ENCODE peak calls at places on chromosomes 11 and 22, in eight cellular contexts. D is astrocyte of the spinal cord, S is astrocyte of the cerebellum, C is left lung, R is AG04449, P is coronary artery, L is nephron progenitor cell, Y is epithelial cell of esophagus. O is an unnamed sample.

GRCh38 chr11:82465481-82465880 is 268.2 kb downstream of the FAM181B start:
- DNase-seq in D (peak; percentile 14), S (no peak), C (no peak), R (no peak), P (no peak), L (no peak), Y (peak; percentile 16), O (no peak)

GRCh38 chr22:19747574-19747973 is 13.0 kb upstream of the TBX1 start:
- DNase-seq in D (no peak), S (no peak), C (no peak), R (no peak), P (no peak), L (peak; percentile 44), Y (no peak), O (no peak)

GRCh38 chr11:110026823-110027626 is 66.2 kb upstream of the ZC3H12C start:
- DNase-seq in D (no peak), S (no peak), C (no peak), R (no peak), P (no peak), L (no peak), Y (no peak), O (peak; percentile 80)

GRCh38 chr11:132402056-132402684 is 1031.8 kb downstream of the NTM start:
- DNase-seq in D (peak; percentile 62), S (peak; percentile 20), C (no peak), R (no peak), P (no peak), L (peak; percentile 47), Y (peak; percentile 41), O (no peak)

GRCh38 chr11:64745523-64746328 is 1.8 kb upstream of the RASGRP2 start:
- DNase-seq in D (peak; percentile 56), S (no peak), C (peak; percentile 95), R (no peak), P (peak; percentile 97), L (peak; percentile 78), Y (no peak), O (no peak)

GRCh38 chr11:70568504-70569172 is 170.3 kb downstream of the CTTN start:
- DNase-seq in D (peak; percentile 33), S (no peak), C (peak; percentile 67), R (no peak), P (no peak), L (peak; percentile 66), Y (peak; percentile 6), O (peak; percentile 38)

GRCh38 chr22:22216450-22216959 is 28.1 kb upstream of the VPREB1 start:
- DNase-seq in D (no peak), S (no peak), C (no peak), R (no peak), P (no peak), L (no peak), Y (no peak), O (no peak)

GRCh38 chr11:73961321-73961720 is 10.5 kb downstream of the DNAJB13 start:
- DNase-seq in D (no peak), S (no peak), C (no peak), R (no peak), P (no peak), L (no peak), Y (peak; percentile 59), O (no peak)

GRCh38 chr11:117518455-117518854 is 190.8 kb downstream of the CEP164 start:
- DNase-seq in D (no peak), S (no peak), C (no peak), R (no peak), P (no peak), L (no peak), Y (no peak), O (no peak)

GRCh38 chr22:33922268-33922667 is 2.0 kb upstream of the LARGE1 start:
- DNase-seq in D (no peak), S (no peak), C (no peak), R (no peak), P (no peak), L (peak; percentile 72), Y (no peak), O (no peak)

GRCh38 chr11:19660076-19660475 is 52.6 kb upstream of the NAV2 start:
- DNase-seq in D (peak; percentile 79), S (peak; percentile 35), C (no peak), R (no peak), P (no peak), L (no peak), Y (peak; percentile 90), O (no peak)

GRCh38 chr22:44646668-44647067 is 55.3 kb upstream of the PRR5 start:
- DNase-seq in D (no peak), S (no peak), C (no peak), R (no peak), P (no peak), L (no peak), Y (no peak), O (no peak)

GRCh38 chr11:117837070-117837776 is 12.7 kb upstream of the FXYD2 start:
- DNase-seq in D (no peak), S (no peak), C (peak; percentile 43), R (no peak), P (peak; percentile 62), L (no peak), Y (no peak), O (no peak)

GRCh38 chr11:65141896-65142494 is 7.7 kb upstream of the SYVN1 start:
- DNase-seq in D (no peak), S (no peak), C (no peak), R (no peak), P (no peak), L (no peak), Y (no peak), O (peak; percentile 28)

GRCh38 chr11:76320929-76321328 is 60.0 kb downstream of the THAP12 start:
- DNase-seq in D (no peak), S (no peak), C (no peak), R (no peak), P (no peak), L (no peak), Y (no peak), O (no peak)

GRCh38 chr11:130611791-130612251 is 163.4 kb downstream of the ADAMTS15 start:
- DNase-seq in D (peak; percentile 77), S (no peak), C (no peak), R (peak; percentile 61), P (peak; percentile 64), L (no peak), Y (peak; percentile 81), O (no peak)

GRCh38 chr22:40749006-40749405 is 69.7 kb downstream of the MCHR1 start:
- DNase-seq in D (no peak), S (no peak), C (no peak), R (no peak), P (no peak), L (peak; percentile 14), Y (no peak), O (no peak)

DNA sequence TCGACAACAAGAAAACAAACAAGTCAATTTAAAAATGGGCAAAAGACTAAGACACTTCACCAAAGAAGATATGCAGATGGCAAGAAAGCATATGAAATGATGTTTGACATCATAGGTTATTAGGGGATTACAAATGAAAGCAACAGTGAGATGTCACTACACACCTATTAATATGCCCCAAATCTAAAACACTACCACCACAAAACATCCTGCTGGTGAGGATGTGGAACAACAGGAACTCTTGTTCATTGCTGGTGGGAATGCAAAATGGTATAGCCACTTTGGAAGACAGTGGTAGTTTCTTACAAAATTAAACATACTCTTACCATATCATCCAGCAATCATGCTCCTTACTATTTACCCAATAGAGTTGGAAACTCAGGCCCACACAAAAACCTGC is 29.0 kb downstream of the PRRG4 start:
- DNase-seq in D (no peak), S (no peak), C (no peak), R (no peak), P (no peak), L (no peak), Y (no peak), O (no peak)
- TF ChIP-seq CTCF in D (peak; percentile 3), S (peak; percentile 20), C (no peak), R (no peak), P (no peak), L (no peak), Y (peak; percentile 19), O (peak; percentile 21)

GRCh38 chr11:60563553-60564235 is 48.5 kb downstream of the MS4A13 start:
- DNase-seq in D (no peak), S (no peak), C (no peak), R (no peak), P (no peak), L (no peak), Y (peak; percentile 57), O (no peak)
- TF ChIP-seq CTCF in D (no peak), S (no peak), C (no peak), R (no peak), P (no peak), L (no peak), Y (no peak), O (no peak)

DNA sequence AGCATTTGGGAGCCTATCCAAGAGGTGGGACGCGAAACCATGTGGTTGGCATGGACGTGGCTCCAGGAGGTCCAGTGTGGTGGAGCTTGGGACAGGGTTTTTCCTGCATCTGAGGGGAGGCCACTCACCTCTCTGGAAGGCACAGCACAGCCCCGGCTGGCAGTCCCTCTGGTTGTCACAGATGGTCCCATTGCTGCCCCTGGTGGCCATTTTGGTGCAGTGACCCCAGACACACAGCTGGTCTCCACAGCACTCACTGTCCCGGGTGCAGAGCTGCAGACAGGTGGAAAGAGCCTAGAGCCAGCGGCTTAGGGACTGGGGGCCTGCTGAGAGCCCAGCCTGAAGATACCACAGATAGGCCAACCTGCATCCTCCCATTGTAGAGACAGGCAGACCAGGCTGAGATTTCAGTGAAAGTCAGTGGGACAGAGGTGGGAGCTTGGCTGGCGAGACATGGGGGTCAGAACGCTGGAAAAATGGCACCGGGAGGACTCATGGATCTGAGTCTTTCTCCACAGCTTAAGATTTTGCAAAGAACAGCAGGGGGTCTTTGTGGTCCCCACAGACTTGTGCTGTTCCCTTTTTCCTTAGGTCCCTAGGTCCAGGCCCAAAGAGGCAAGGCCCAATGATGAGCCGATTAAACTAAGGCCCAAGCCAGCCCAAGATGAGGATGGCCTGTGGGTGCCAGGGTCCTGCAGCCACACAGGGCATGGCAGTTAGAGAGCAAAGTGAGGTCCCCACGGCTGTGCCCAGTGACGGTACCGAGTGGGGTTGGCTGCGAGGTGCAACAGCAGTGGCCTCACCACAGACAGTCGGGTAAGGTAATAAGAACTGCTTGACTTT is 41.4 kb downstream of the DKK3 start:
- DNase-seq in D (no peak), S (no peak), C (peak; percentile 87), R (no peak), P (peak; percentile 77), L (peak; percentile 83), Y (peak; percentile 51), O (no peak)
- TF ChIP-seq CTCF in D (peak; percentile 88), S (peak; percentile 79), C (peak; percentile 85), R (peak; percentile 80), P (peak; percentile 69), L (peak; percentile 79), Y (peak; percentile 67), O (peak; percentile 86)

GRCh38 chr11:2574043-2574552 is 125.7 kb downstream of the KCNQ1OT1 start:
- DNase-seq in D (no peak), S (no peak), C (peak; percentile 54), R (no peak), P (peak; percentile 45), L (no peak), Y (no peak), O (peak; percentile 42)

GRCh38 chr11:2573240-2574042 is 126.4 kb downstream of the KCNQ1OT1 start:
- DNase-seq in D (no peak), S (no peak), C (peak; percentile 63), R (no peak), P (no peak), L (no peak), Y (no peak), O (peak; percentile 37)

GRCh38 chr11:2571598-2572281 is 126.9 kb downstream of the KCNQ1 start:
- DNase-seq in D (no peak), S (no peak), C (peak; percentile 68), R (no peak), P (no peak), L (no peak), Y (no peak), O (peak; percentile 41)

GRCh38 chr11:2570841-2571597 is 126.2 kb downstream of the KCNQ1 start:
- DNase-seq in D (no peak), S (no peak), C (peak; percentile 67), R (no peak), P (no peak), L (no peak), Y (no peak), O (peak; percentile 42)

GRCh38 chr11:2572491-2573239 is 127.1 kb downstream of the KCNQ1OT1 start:
- DNase-seq in D (no peak), S (no peak), C (peak; percentile 66), R (no peak), P (no peak), L (no peak), Y (no peak), O (peak; percentile 35)
- TF ChIP-seq CTCF in D (no peak), S (no peak), C (no peak), R (no peak), P (no peak), L (no peak), Y (no peak), O (no peak)

O was measured in CD14-positive monocyte.